ENCODE peak calls at places on chromosomes 5 and 9, in ten cellular contexts. K, S, H, U, B, V, L, D, J and R are unnamed samples.

GRCh38 chr5:66198837-66199236 is 54.7 kb downstream of the SREK1 start:
- DNase-seq in V (no peak), L (no peak), K (no peak), U (no peak), D (no peak), B (no peak), H (no peak), J (no peak), S (no peak), R (no peak)

GRCh38 chr9:134185536-134186011 is 21.2 kb upstream of the RNU6ATAC start:
- DNase-seq in L (no peak), K (no peak), D (no peak), U (peak; percentile 46), S (no peak), H (no peak), V (no peak), J (no peak), B (no peak), R (peak; percentile 12)

GRCh38 chr5:135091286-135091685 is 57.3 kb upstream of the PITX1 start:
- DNase-seq in J (no peak), U (no peak), V (no peak), K (no peak), S (no peak), L (no peak), B (no peak), H (no peak), D (no peak), R (peak; percentile 7)

GRCh38 chr9:117088140-117088539 is 326.7 kb downstream of the ASTN2 start:
- DNase-seq in K (no peak), H (no peak), S (no peak), L (no peak), B (no peak), V (no peak), U (no peak), D (no peak), J (no peak), R (no peak)

GRCh38 chr5:10424124-10424731 is 17.5 kb upstream of the ROPN1L start:
- DNase-seq in U (no peak), K (no peak), J (no peak), L (peak; percentile 52), V (no peak), S (no peak), H (no peak), B (peak; percentile 16), D (peak; percentile 46), R (no peak)

GRCh38 chr5:159458217-159458711 is 128.0 kb upstream of the IL12B start:
- DNase-seq in B (no peak), L (no peak), H (no peak), U (no peak), S (no peak), V (no peak), D (no peak), K (no peak), J (no peak), R (no peak)

GRCh38 chr5:124718376-124718775 is 28.1 kb downstream of the ZNF608 start:
- DNase-seq in H (no peak), U (no peak), B (peak; percentile 45), L (no peak), S (no peak), D (no peak), V (no peak), J (no peak), K (no peak), R (no peak)

GRCh38 chr5:97840643-97841042 is 657.6 kb upstream of the RIOK2 start:
- DNase-seq in U (no peak), K (no peak), J (no peak), H (no peak), L (no peak), S (no peak), D (no peak), V (no peak), B (no peak), R (no peak)

GRCh38 chr5:173602423-173602822 is 14.0 kb downstream of the BOD1 start:
- DNase-seq in U (no peak), V (peak; percentile 50), D (peak; percentile 92), J (no peak), L (peak; percentile 44), K (no peak), H (no peak), B (no peak), S (no peak), R (no peak)

GRCh38 chr5:172110921-172111873 is 76.8 kb downstream of the STK10 start:
- DNase-seq in D (peak; percentile 78), H (no peak), L (peak; percentile 41), K (peak; percentile 55), S (peak; percentile 64), B (no peak), V (no peak), U (peak; percentile 66), J (no peak), R (peak; percentile 69)

GRCh38 chr9:87557996-87558395 is 60.3 kb downstream of the DAPK1 start:
- DNase-seq in V (no peak), D (peak; percentile 44), B (no peak), U (no peak), L (no peak), H (no peak), J (no peak), S (no peak), K (no peak), R (peak; percentile 24)

GRCh38 chr9:137269231-137269772 is 8.2 kb upstream of the TOR4A start:
- DNase-seq in B (no peak), D (peak; percentile 93), U (no peak), L (peak; percentile 6), V (no peak), S (no peak), H (no peak), J (no peak), K (peak; percentile 69), R (peak; percentile 83)

GRCh38 chr5:117590944-117591343 is 1016.3 kb upstream of the SEMA6A start:
- DNase-seq in H (no peak), K (no peak), L (peak; percentile 49), U (no peak), S (no peak), J (no peak), B (no peak), V (no peak), D (peak; percentile 18), R (no peak)

GRCh38 chr5:174300118-174300940 is 254.8 kb downstream of the NSG2 start:
- DNase-seq in U (no peak), L (no peak), S (no peak), H (no peak), B (no peak), J (no peak), D (no peak), K (no peak), V (no peak), R (no peak)

GRCh38 chr9:79221084-79221483 is 350.7 kb upstream of the TLE4 start:
- DNase-seq in D (peak; percentile 91), J (peak; percentile 69), U (no peak), H (peak; percentile 11), V (peak; percentile 80), L (peak; percentile 52), S (no peak), K (no peak), B (no peak), R (no peak)

GRCh38 chr9:113220467-113221002 is 542 bp downstream of the FKBP15 start:
- DNase-seq in D (no peak), U (no peak), V (no peak), L (no peak), S (no peak), J (no peak), H (no peak), B (no peak), K (peak; percentile 27), R (peak; percentile 9)

GRCh38 chr5:93894471-93895354 is 153.3 kb upstream of the POU5F2 start:
- DNase-seq in V (no peak), J (no peak), L (peak; percentile 6), B (no peak), S (no peak), H (no peak), K (no peak), D (peak; percentile 18), U (no peak), R (no peak)

GRCh38 chr5:138440226-138441073 is 1.6 kb downstream of the REEP2 start:
- DNase-seq in V (no peak), D (no peak), L (no peak), H (no peak), B (no peak), J (no peak), S (no peak), U (no peak), K (no peak), R (no peak)

GRCh38 chr9:99000480-99001395 is 57.0 kb downstream of the COL15A1 start:
- DNase-seq in K (peak; percentile 50), J (peak; percentile 49), L (peak; percentile 77), V (no peak), D (peak; percentile 89), U (peak; percentile 63), S (peak; percentile 22), B (peak; percentile 9), H (no peak), R (peak; percentile 70)

GRCh38 chr5:109454726-109455505 is 45.1 kb upstream of the PJA2 start:
- DNase-seq in K (no peak), B (no peak), L (no peak), D (peak; percentile 56), S (no peak), H (no peak), V (peak; percentile 25), U (no peak), J (no peak), R (no peak)

GRCh38 chr9:131240047-131240921 is 36.0 kb downstream of the FAM78A start:
- DNase-seq in S (no peak), B (no peak), H (no peak), U (no peak), J (no peak), D (no peak), V (no peak), L (no peak), K (no peak), R (no peak)

GRCh38 chr5:172102913-172103629 is 85.0 kb downstream of the STK10 start:
- DNase-seq in H (peak; percentile 61), D (peak; percentile 91), K (peak; percentile 55), S (no peak), B (no peak), U (no peak), L (peak; percentile 64), V (peak; percentile 88), J (peak; percentile 63), R (peak; percentile 27)

GRCh38 chr5:61280205-61280604 is 51.9 kb upstream of the ZSWIM6 start:
- DNase-seq in D (peak; percentile 86), J (no peak), B (no peak), U (no peak), H (no peak), V (no peak), S (no peak), K (no peak), L (peak; percentile 72), R (no peak)

GRCh38 chr9:120480707-120481106 is 99.3 kb downstream of the CDK5RAP2 start:
- DNase-seq in V (no peak), L (no peak), D (peak; percentile 7), B (no peak), U (no peak), H (no peak), K (no peak), J (no peak), S (no peak), R (no peak)

GRCh38 chr5:111478266-111478665 is 34.1 kb downstream of the STARD4 start:
- DNase-seq in S (no peak), V (no peak), D (no peak), J (no peak), B (no peak), K (no peak), L (no peak), U (no peak), H (no peak), R (no peak)

GRCh38 chr5:73321757-73322452 is 126.7 kb downstream of the FOXD1 start:
- DNase-seq in J (peak; percentile 73), D (peak; percentile 36), K (no peak), U (no peak), H (peak; percentile 98), B (no peak), L (no peak), S (no peak), V (peak; percentile 89), R (no peak)

GRCh38 chr5:42566658-42567313 is 143.5 kb downstream of the GHR start:
- DNase-seq in D (peak; percentile 26), L (no peak), B (no peak), J (no peak), K (no peak), H (no peak), S (no peak), U (no peak), V (no peak), R (no peak)

GRCh38 chr9:130607640-130608420 is 28.5 kb downstream of the FUBP3 start:
- DNase-seq in D (peak; percentile 57), S (no peak), B (no peak), K (no peak), U (no peak), L (no peak), J (no peak), H (no peak), V (peak; percentile 21), R (no peak)